ENCODE peak calls at places on chromosomes 11 and 22, in five cellular contexts. V, M, D, N and B are unnamed samples.
A peak's percentile ranks its signal among the peaks of the same experiment; 100 is the strongest.

GRCh38 chr11:119745776-119746535 is 17.0 kb upstream of the NECTIN1 start:
- DNase-seq in V (no peak), M (no peak), D (no peak), N (no peak), B (no peak)

GRCh38 chr11:33402066-33402465 is 144.9 kb downstream of the HIPK3 start:
- DNase-seq in V (no peak), M (peak; percentile 85), D (no peak), N (no peak), B (no peak)

GRCh38 chr22:46052801-46053562 is 76.0 kb upstream of the WNT7B start:
- DNase-seq in V (peak; percentile 60), M (peak; percentile 38), D (peak; percentile 81), N (peak; percentile 80), B (no peak)

GRCh38 chr11:102147031-102147430 is 36.8 kb downstream of the YAP1 start:
- DNase-seq in V (no peak), M (no peak), D (no peak), N (no peak), B (peak; percentile 27)

GRCh38 chr11:107408762-107409200 is 48.8 kb downstream of the CWF19L2 start:
- DNase-seq in V (no peak), M (no peak), D (no peak), N (no peak), B (peak; percentile 68)

GRCh38 chr11:46064221-46064620 is 57.0 kb downstream of the PHF21A start:
- DNase-seq in V (no peak), M (no peak), D (no peak), N (no peak), B (no peak)

GRCh38 chr11:130781906-130782305 is 134.4 kb downstream of the SNX19 start:
- DNase-seq in V (no peak), M (no peak), D (no peak), N (no peak), B (no peak)

GRCh38 chr11:122340607-122341006 is 224.6 kb upstream of the BLID start:
- DNase-seq in V (no peak), M (no peak), D (no peak), N (no peak), B (no peak)

GRCh38 chr22:38965614-38966378 is 8.4 kb downstream of the APOBEC3A start:
- DNase-seq in V (no peak), M (no peak), D (no peak), N (no peak), B (no peak)

GRCh38 chr11:119584193-119585037 is 144.6 kb downstream of the NECTIN1 start:
- DNase-seq in V (no peak), M (no peak), D (peak; percentile 48), N (peak; percentile 60), B (no peak)

GRCh38 chr11:96096360-96096759 is 172.5 kb upstream of the MTMR2 start:
- DNase-seq in V (no peak), M (no peak), D (no peak), N (no peak), B (no peak)

GRCh38 chr22:24810043-24810749 is 4.2 kb downstream of the SGSM1 start:
- DNase-seq in V (no peak), M (no peak), D (no peak), N (peak; percentile 34), B (no peak)

GRCh38 chr11:108666373-108666772 is 1.5 kb downstream of the DDX10 start:
- DNase-seq in V (no peak), M (no peak), D (no peak), N (no peak), B (no peak)
- H3K4me3 ChIP-seq in V (peak overlapping the region; percentile 89), M (peak overlapping the region; percentile 95), D (no peak overlapping the region), N (peak overlapping the region; percentile 91), B (no peak overlapping the region)

GRCh38 chr22:27935897-27936296 is 16.8 kb upstream of the PITPNB start:
- DNase-seq in V (no peak), M (no peak), D (no peak), N (no peak), B (peak; percentile 86)

GRCh38 chr22:27941143-27941542 is 22.1 kb upstream of the PITPNB start:
- DNase-seq in V (no peak), M (no peak), D (no peak), N (no peak), B (no peak)

GRCh38 chr22:27933186-27933983 is 14.3 kb upstream of the PITPNB start:
- DNase-seq in V (no peak), M (no peak), D (no peak), N (no peak), B (no peak)

GRCh38 chr22:27934069-27934468 is 15.0 kb upstream of the PITPNB start:
- DNase-seq in V (no peak), M (no peak), D (no peak), N (no peak), B (no peak)

GRCh38 chr22:27937453-27937852 is 18.4 kb upstream of the PITPNB start:
- DNase-seq in V (no peak), M (no peak), D (no peak), N (no peak), B (no peak)
- TF ChIP-seq CTCF in V (no peak), M (no peak), D (no peak), N (no peak), B (peak; percentile 13)

GRCh38 chr11:789951-790350 is at the start of gene CEND1:
- DNase-seq in V (no peak), M (peak; percentile 79), D (peak; percentile 61), N (no peak), B (no peak)
- H3K4me3 ChIP-seq in V (peak within 1 kb of the TSS; percentile 7), M (peak within 1 kb of the TSS; percentile 81), D (peak within 1 kb of the TSS; percentile 85), N (peak within 1 kb of the TSS; percentile 26), B (no peak within 1 kb of the TSS)

DNA sequence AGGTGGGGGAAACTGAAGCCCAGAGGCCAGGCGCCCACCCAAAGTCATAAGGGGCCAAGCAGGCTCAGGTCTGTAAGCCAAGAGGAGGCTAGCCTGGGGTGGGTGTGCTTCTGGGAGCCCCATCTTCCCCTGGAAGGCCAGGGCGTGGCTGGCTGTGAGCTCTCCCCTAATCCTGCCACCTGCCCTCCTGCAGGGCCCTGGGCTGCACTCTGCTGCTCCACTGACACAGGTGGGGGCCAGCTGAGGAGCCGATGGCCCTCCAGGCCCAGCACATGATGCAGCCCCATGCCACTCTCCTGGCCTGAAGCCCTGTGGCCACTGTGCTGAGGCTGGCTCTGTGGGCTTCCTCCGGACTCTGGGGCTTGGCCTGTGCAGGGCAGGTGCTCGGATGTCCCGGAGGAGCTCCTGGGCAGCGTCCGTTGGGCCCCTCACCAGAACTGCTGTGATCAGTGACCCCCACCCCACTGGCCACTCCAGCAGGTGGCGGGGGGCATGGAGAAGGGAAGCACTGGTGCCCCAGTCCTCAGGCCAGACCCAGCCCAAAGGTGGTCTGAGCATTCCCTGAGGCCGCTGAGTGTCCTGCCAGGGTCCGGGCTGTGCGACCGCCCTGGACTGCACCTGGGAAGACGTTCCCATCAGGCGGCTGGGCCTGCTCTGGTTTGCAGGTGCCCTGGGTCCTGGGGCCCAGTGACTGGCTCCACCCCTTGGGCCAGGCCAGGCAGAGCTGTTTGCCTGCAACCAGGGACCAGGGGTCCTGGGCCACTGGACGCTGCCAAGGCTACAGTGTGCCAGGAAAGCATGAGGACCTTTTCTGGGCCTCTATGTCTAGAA is 8.5 kb downstream of the PIM3 start:
- DNase-seq in V (peak; percentile 52), M (no peak), D (peak; percentile 2), N (peak; percentile 27), B (no peak)
- TF ChIP-seq CTCF in V (no peak), M (no peak), D (no peak), N (no peak), B (no peak)

DNA sequence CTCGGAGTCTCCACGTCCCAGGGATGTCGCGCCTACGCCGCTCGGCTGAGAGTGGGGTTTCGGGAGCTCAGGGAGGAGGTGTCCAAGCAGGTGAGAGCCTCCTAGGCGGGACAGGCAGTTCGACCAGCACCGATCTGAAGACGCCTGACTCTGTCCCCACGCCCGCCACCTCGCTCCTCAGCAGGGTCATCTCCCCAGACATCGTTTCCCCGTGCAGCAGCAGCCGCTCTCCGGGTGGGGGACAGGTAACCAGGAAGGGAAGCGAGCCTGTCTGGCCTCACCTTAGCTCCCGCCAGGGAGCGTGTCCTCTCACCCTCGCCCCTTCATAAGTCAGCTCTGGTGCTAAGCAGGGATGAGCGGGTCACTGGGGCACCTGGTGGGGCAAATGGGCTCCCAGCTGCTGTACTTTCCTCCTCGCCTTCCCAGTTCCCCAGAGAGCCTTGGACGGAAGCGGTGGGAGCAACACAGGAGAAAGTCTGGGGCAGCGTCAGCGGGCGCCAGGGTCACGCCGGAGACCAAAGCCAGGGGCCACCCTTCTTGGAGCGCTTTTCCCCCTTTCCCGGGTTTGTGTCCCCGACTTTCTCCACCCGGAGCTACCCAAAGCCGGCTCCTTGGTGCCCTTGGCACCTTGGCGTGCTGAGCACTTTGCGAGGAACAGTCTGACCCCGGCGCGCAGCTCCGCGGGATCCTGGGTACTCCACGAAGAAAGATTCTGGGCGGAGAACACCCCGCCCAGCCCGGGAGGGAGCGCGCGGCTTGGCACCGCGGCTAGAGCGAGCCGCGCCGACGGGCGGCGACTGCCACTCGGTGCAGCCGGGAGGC is 1.6 kb downstream of the SPON1 start:
- DNase-seq in V (peak; percentile 84), M (no peak), D (no peak), N (no peak), B (no peak)
- H3K4me3 ChIP-seq in V (peak overlapping the region; percentile 64), M (no peak overlapping the region), D (no peak overlapping the region), N (peak overlapping the region; percentile 61), B (no peak overlapping the region)

DNA sequence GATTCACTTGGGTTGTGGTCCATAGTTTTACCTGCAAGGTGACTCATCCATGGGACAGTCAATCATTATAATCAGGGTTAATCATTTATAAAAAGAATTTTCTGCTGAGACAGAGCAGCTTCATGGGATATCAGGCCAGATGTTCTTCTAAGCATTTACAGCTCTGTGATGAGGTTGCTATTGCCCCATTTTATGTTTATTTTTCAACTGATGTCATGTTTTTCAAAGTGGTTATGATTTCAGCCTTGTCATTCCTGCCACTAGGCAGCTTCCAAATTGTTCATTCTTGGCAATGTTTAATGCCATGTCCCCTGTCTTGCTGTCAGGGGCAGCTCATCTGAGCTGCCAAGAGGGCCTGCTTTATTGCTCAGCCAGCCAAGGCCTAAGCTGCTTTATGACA is 35.9 kb upstream of the ZBED5 start:
- DNase-seq in V (no peak), M (no peak), D (no peak), N (no peak), B (no peak)
- TF ChIP-seq CTCF in V (peak; percentile 83), M (no peak), D (no peak), N (no peak), B (no peak)

DNA sequence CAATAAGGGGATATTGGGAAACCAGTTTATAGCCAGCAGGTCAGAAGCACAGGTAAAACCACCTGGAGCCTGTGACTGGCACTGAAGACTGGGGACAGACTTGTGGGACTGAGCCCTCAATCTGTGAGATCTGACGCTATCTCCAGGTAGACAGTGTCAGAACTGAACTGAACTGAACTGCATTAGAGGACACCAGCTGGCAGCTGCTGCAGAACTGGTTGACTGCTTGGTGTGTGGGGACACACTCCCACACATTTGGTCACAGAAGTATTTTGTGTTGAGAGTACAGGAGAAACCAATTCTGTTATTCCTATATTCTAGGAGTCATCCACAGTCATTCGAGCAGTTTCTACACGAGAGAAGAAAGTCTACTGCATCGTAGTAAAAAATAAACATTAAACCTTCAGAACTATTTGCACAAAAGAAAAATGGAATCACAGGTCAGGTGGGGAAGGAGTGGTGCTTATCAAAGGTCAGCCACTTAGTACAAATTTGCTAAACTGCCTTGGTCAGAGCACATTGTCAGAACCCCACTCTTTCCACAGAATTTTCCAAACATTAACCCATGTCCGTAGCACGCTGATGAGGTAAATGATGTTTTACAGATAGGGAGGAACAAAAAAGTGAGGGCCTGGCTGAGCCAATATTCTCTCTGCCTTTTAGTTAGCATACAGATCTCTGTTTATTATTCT is 77.2 kb downstream of the SIK3 start:
- DNase-seq in V (no peak), M (no peak), D (no peak), N (no peak), B (no peak)
- H3K4me3 ChIP-seq in V (no peak overlapping the region), M (no peak overlapping the region), D (no peak overlapping the region), N (no peak overlapping the region), B (no peak overlapping the region)